ENCODE peak calls at places on chromosomes 6 and 20, in four cellular contexts. X, V, J and W are unnamed samples.

GRCh38 chr6:83853178-83853967 is at the start of gene RIPPLY2:
- DNase-seq in V (peak), X (peak), J (no peak), W (peak)

GRCh38 chr6:112254921-112255320 is 554 bp upstream of the LAMA4 start:
- DNase-seq in J (no peak), V (no peak), X (no peak), W (peak)

GRCh38 chr20:21074605-21075336 is 31.4 kb downstream of the LINC00237 start:
- DNase-seq in J (no peak), X (no peak), V (no peak), W (no peak)

GRCh38 chr6:167350731-167351655 is 26.1 kb downstream of the TTLL2 start:
- DNase-seq in J (peak), X (peak), V (peak), W (peak)

GRCh38 chr20:43448748-43449535 is 8.8 kb upstream of the SRSF6 start:
- DNase-seq in X (peak), J (peak), V (peak), W (peak)

GRCh38 chr20:31544600-31544999 is 30.4 kb downstream of the HM13 start:
- DNase-seq in J (no peak), X (no peak), V (no peak), W (no peak)

GRCh38 chr20:3654326-3655031 is 8.7 kb downstream of the GFRA4 start:
- DNase-seq in X (no peak), J (no peak), V (no peak), W (no peak)

GRCh38 chr20:60752741-60753420 is 499.2 kb upstream of the CDH4 start:
- DNase-seq in X (no peak), J (no peak), V (no peak), W (no peak)

GRCh38 chr6:47651505-47651944 is 46.9 kb upstream of the ADGRF4 start:
- DNase-seq in V (peak), X (peak), J (no peak), W (no peak)

GRCh38 chr6:107618672-107619071 is 128.8 kb downstream of the SOBP start:
- DNase-seq in X (no peak), V (no peak), J (no peak), W (no peak)

GRCh38 chr6:74318738-74319137 is 622.7 kb downstream of the CD109 start:
- DNase-seq in X (no peak), V (no peak), J (no peak), W (no peak)

GRCh38 chr6:140774080-140774505 is 1358.6 kb upstream of the GJE1 start:
- DNase-seq in V (peak), J (no peak), X (peak), W (no peak)

GRCh38 chr6:136737343-136738177 is 54.7 kb downstream of the MAP3K5 start:
- DNase-seq in J (no peak), V (peak), X (peak), W (no peak)

GRCh38 chr6:25070547-25071366 is 135.0 kb upstream of the RIPOR2 start:
- DNase-seq in J (peak), X (peak), V (peak), W (peak)

GRCh38 chr20:24502661-24503060 is 33.2 kb downstream of the SYNDIG1 start:
- DNase-seq in J (no peak), V (peak), X (peak), W (no peak)

GRCh38 chr20:52242237-52243230 is 51.0 kb upstream of the ZFP64 start:
- DNase-seq in J (no peak), X (no peak), V (peak), W (no peak)

GRCh38 chr20:12557224-12557623 is 451.5 kb upstream of the SPTLC3 start:
- DNase-seq in J (no peak), V (no peak), X (no peak), W (no peak)

GRCh38 chr6:166839569-166839968 is 116.8 kb downstream of the RNASET2 start:
- DNase-seq in J (no peak), X (no peak), V (no peak), W (no peak)

GRCh38 chr6:122365775-122366403 is 33.6 kb upstream of the HSF2 start:
- DNase-seq in V (no peak), X (no peak), J (no peak), W (no peak)

GRCh38 chr6:100468013-100468622 is 3.4 kb upstream of the SIM1 start:
- DNase-seq in V (no peak), X (no peak), J (no peak), W (no peak)

GRCh38 chr6:136761227-136761922 is 30.9 kb downstream of the MAP3K5 start:
- DNase-seq in J (no peak), V (peak), X (no peak), W (no peak)

GRCh38 chr6:2863901-2864300 is 22.2 kb upstream of the SERPINB1 start:
- DNase-seq in V (no peak), J (no peak), X (no peak), W (no peak)

GRCh38 chr6:166997768-166998255 is 1.4 kb upstream of the CEP43 start:
- DNase-seq in V (peak), X (peak), J (peak), W (peak)

GRCh38 chr6:3389390-3390167 is 67.3 kb downstream of the SLC22A23 start:
- DNase-seq in V (peak), J (no peak), X (no peak), W (no peak)

GRCh38 chr6:89411269-89412070 is 603 bp downstream of the RRAGD start:
- DNase-seq in X (peak), V (no peak), J (peak), W (peak)

GRCh38 chr20:3420211-3420707 is 12.8 kb upstream of the DNAAF9 start:
- DNase-seq in J (no peak), X (peak), V (peak), W (no peak)

GRCh38 chr6:106155219-106155830 is 69.2 kb downstream of the PRDM1 start:
- DNase-seq in J (no peak), X (no peak), V (no peak), W (no peak)

GRCh38 chr6:76694779-76695178 is 622.3 kb upstream of the IMPG1 start:
- DNase-seq in X (no peak), V (no peak), J (no peak), W (no peak)

GRCh38 chr20:4947817-4948559 is 53.3 kb downstream of the SLC23A2 start:
- DNase-seq in J (no peak), X (no peak), V (no peak), W (no peak)

GRCh38 chr6:44452725-44453124 is 65.2 kb downstream of the CDC5L start:
- DNase-seq in X (no peak), J (no peak), V (peak), W (no peak)

GRCh38 chr20:46791722-46792416 is 82.4 kb downstream of the SLC2A10 start:
- DNase-seq in X (no peak), V (no peak), J (no peak), W (no peak)

GRCh38 chr6:30942338-30943060 is 1.7 kb downstream of the MUCL3 start:
- DNase-seq in J (no peak), X (peak), V (peak), W (peak)

GRCh38 chr6:134247271-134247833 is 70.6 kb downstream of the SGK1 start:
- DNase-seq in V (no peak), J (peak), X (peak), W (no peak)

GRCh38 chr20:44219791-44220190 is 9.2 kb upstream of the OSER1 start:
- DNase-seq in J (no peak), V (no peak), X (no peak), W (no peak)

GRCh38 chr6:107718341-107718740 is 105.8 kb downstream of the SCML4 start:
- DNase-seq in V (no peak), X (no peak), J (no peak), W (no peak)

GRCh38 chr6:45377041-45377554 is 636 bp downstream of the SUPT3H start:
- DNase-seq in X (peak), J (no peak), V (no peak), W (no peak)

GRCh38 chr6:84597238-84597875 is 167.0 kb downstream of the TBX18 start:
- DNase-seq in V (peak), X (no peak), J (no peak), W (no peak)

GRCh38 chr6:128882560-128882959 is 378 bp upstream of the LAMA2 start:
- DNase-seq in J (no peak), V (no peak), X (no peak), W (no peak)

GRCh38 chr6:128885381-128885780 is 2.4 kb downstream of the LAMA2 start:
- DNase-seq in X (no peak), V (no peak), J (no peak), W (no peak)

GRCh38 chr6:128888444-128889175 is 5.7 kb downstream of the LAMA2 start:
- DNase-seq in V (no peak), J (no peak), X (no peak), W (no peak)

GRCh38 chr6:128882991-128883571 is at the start of gene LAMA2:
- DNase-seq in J (no peak), V (peak), X (peak), W (peak)
- TF ChIP-seq CTCF in J (no peak), V (no peak), X (no peak), W (no peak)

GRCh38 chr6:151962246-151962846 is 154.9 kb downstream of the ESR1 start:
- DNase-seq in X (no peak), J (no peak), V (peak), W (no peak)

GRCh38 chr6:151963001-151963400 is 155.5 kb downstream of the ESR1 start:
- DNase-seq in V (no peak), X (no peak), J (no peak), W (no peak)

GRCh38 chr6:151959086-151959485 is 151.6 kb downstream of the ESR1 start:
- DNase-seq in V (no peak), X (no peak), J (no peak), W (no peak)

GRCh38 chr6:151961809-151962208 is 154.3 kb downstream of the ESR1 start:
- DNase-seq in J (no peak), X (no peak), V (no peak), W (no peak)

DNA sequence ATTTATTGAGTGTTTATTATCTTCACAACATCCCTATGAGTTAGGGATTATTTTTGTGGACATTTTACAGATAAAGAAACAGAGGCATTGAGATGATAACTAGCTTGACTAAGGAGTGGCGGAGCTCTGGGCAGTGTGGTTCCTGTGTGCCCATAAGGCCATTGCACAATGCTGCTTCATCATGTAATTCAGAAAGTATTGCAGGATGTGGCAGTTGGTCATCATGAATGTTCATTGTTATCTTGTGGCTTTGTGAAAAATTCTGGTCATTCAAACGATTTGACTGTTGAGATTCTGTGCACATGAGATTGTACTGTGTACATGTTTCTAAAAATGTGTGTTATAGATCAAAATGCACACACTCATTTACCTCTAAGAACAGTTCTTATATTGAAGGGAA is 150.8 kb downstream of the ESR1 start:
- DNase-seq in X (peak), J (no peak), V (peak), W (no peak)
- TF ChIP-seq CTCF in X (no peak), J (no peak), V (no peak), W (no peak)

GRCh38 chr6:154805288-154805911 is 72.2 kb downstream of the SCAF8 start:
- DNase-seq in V (peak), X (peak), J (no peak), W (no peak)
- TF ChIP-seq CTCF in V (peak), X (peak), J (peak), W (peak)

GRCh38 chr20:62368303-62368628 is 1.2 kb upstream of the LAMA5 start:
- DNase-seq in V (no peak), J (no peak), X (no peak), W (no peak)

GRCh38 chr20:62370115-62370806 is 3.1 kb upstream of the LAMA5 start:
- DNase-seq in V (peak), J (no peak), X (peak), W (no peak)

GRCh38 chr20:62369508-62370114 is 2.5 kb upstream of the LAMA5 start:
- DNase-seq in X (no peak), V (no peak), J (no peak), W (no peak)

GRCh38 chr20:62367483-62368302 is 581 bp upstream of the LAMA5 start:
- DNase-seq in J (no peak), X (peak), V (no peak), W (no peak)

GRCh38 chr20:62368629-62369507 is 1.8 kb upstream of the LAMA5 start:
- DNase-seq in J (no peak), V (peak), X (peak), W (peak)
- TF ChIP-seq CTCF in J (no peak), V (peak), X (no peak), W (peak)

DNA sequence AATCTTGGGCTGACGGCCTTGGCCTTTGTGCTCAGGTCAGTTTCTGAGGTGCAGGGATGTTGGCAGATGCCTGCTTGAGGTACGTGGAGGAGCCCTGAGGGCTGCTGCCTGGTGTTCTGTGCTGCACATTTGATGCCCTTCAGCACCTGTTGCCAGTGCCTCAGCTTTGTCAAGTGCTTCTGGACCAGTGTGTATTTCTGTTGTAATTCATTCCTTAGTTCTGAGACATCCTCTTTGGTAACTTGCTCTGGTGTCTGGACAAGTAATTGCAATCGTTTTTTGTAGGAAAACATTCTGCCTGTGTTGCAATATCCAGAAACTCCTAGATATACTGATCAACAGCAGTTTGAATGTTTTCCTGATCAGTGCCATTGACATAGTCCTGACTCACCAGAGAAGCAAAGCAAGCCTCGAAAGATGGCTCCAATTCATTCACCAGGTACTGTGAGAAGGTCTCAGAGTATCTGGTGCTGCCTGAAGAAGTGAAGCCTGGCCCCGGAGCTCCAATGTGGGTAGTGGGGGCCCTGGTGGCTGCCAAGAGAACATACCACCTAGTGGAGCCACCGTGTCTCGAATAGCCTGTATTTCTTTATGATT is 26.7 kb downstream of the ZNF337 start:
- DNase-seq in V (peak), X (peak), J (no peak), W (no peak)
- TF ChIP-seq CTCF in V (no peak), X (no peak), J (no peak), W (peak)

DNA sequence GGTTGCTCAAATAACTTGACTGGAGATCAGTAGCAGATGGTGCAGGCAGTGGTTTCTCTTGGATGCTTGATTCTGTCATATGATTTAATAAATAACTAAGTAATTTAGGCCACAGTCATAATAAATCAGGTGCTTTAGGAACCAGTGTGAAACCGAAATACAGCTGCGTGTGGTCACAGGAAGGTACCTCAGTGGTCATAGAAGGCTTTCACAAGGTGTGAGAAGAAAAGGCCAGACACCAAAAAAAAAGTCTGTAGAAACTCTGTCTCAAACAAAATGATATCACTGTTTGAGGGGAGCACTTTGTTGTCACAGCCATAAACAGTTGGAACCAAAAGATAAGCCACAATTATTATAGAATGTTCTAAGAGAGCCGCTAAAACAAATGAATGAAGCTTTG is 56.5 kb downstream of the ARMC2 start:
- DNase-seq in X (no peak), J (no peak), V (no peak), W (no peak)
- TF ChIP-seq CTCF in X (no peak), J (no peak), V (no peak), W (no peak)

GRCh38 chr20:58237318-58238182 is 9.1 kb upstream of the ANKRD60 start:
- DNase-seq in X (no peak), J (no peak), V (peak), W (no peak)
- TF ChIP-seq CTCF in X (no peak), J (peak), V (no peak), W (no peak)

GRCh38 chr20:19024296-19025035 is 188.0 kb upstream of the SLC24A3 start:
- DNase-seq in V (no peak), X (peak), J (no peak), W (no peak)

GRCh38 chr20:19025430-19026120 is 186.9 kb upstream of the SLC24A3 start:
- DNase-seq in X (no peak), V (no peak), J (no peak), W (no peak)

GRCh38 chr20:19026121-19026878 is 186.1 kb upstream of the SLC24A3 start:
- DNase-seq in V (no peak), X (peak), J (no peak), W (no peak)

GRCh38 chr20:19026901-19027644 is 185.4 kb upstream of the SLC24A3 start:
- DNase-seq in X (no peak), V (no peak), J (no peak), W (no peak)

DNA sequence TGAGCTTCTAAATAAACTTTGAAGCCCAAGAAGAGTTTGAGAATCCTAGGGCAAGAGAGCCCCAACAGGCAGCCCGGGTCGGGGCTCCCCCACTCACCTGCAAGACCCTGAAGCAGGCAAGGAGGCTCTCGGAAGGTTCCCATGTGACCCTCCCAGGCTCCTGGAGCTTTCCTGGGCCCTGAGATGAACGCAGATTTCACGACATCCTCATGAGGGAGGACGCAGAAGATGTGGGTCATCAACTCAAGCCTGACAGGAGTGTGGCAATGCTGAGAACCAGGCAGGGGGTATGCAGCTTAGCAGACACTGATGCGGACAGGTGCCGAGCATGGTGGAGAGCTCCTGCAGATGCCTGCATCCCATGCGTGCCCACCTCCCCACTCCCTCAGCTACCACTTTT is 184.5 kb upstream of the SLC24A3 start:
- DNase-seq in X (no peak), V (no peak), J (no peak), W (no peak)
- TF ChIP-seq CTCF in X (no peak), V (no peak), J (no peak), W (no peak)

DNA sequence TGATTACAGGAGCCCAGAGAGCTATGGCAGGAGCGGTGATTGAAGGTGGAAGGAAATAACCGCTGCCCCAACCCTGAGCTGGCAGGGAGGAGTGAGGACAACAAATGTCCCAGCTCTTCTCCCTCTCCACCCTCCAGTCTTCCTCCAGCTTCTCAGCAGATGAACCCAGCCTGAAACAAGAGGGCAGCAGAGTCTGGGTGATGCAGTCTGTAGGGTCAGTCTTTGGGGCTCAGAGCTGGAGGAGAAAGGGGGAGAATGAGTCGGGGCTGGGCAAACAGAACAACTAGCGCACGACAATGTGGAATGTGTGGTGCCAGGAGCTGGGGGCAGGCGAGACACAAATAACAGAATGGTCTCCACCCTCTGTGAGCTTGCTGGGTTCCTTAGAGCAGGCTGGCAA is 4.5 kb upstream of the GUCA1A start:
- DNase-seq in J (no peak), X (no peak), V (no peak), W (no peak)
- TF ChIP-seq CTCF in J (no peak), X (no peak), V (peak), W (no peak)